ENCODE peak calls at places on chromosomes 11 and 22, in five cellular contexts. J is esophagus muscularis mucosa, O is body of pancreas, S is A549, X is right lobe of liver. Z is an unnamed sample.
A peak's percentile ranks its signal among the peaks of the same experiment; 100 is the strongest.

GRCh38 chr11:19989191-19989590 is 171.1 kb downstream of the DBX1 start:
- DNase-seq in O (no peak), X (no peak), S (no peak), J (no peak), Z (no peak)

GRCh38 chr11:12668166-12668565 is 6.1 kb upstream of the TEAD1 start:
- DNase-seq in S (no peak), J (no peak), X (no peak), O (no peak), Z (no peak)

GRCh38 chr11:19185516-19186052 is 16.2 kb downstream of the CSRP3 start:
- DNase-seq in X (no peak), O (no peak), J (no peak), S (no peak), Z (no peak)

GRCh38 chr11:133832096-133833081 is 12.9 kb downstream of the SPATA19 start:
- DNase-seq in J (peak; percentile 55), X (no peak), S (no peak), O (no peak), Z (no peak)

GRCh38 chr22:33210129-33210784 is 152.1 kb upstream of the SYN3 start:
- DNase-seq in S (peak; percentile 24), O (peak; percentile 17), X (peak; percentile 46), J (no peak), Z (peak; percentile 63)

GRCh38 chr11:9251306-9251705 is 13.8 kb downstream of the DENND5A start:
- DNase-seq in O (no peak), J (no peak), X (no peak), S (no peak), Z (no peak)

GRCh38 chr11:75347781-75348613 is 3.5 kb downstream of the ARRB1 start:
- DNase-seq in X (no peak), S (no peak), O (peak; percentile 32), J (no peak), Z (peak; percentile 33)

GRCh38 chr11:57504511-57504910 is 11.0 kb downstream of the SLC43A1 start:
- DNase-seq in S (no peak), J (no peak), X (no peak), O (no peak), Z (no peak)

GRCh38 chr22:23773247-23774113 is 831 bp downstream of the MMP11 start:
- DNase-seq in O (no peak), X (no peak), S (no peak), J (no peak), Z (no peak)

GRCh38 chr22:25419247-25420113 is 145.0 kb upstream of the GRK3 start:
- DNase-seq in O (peak; percentile 44), J (no peak), X (no peak), S (no peak), Z (peak; percentile 30)

GRCh38 chr11:115215694-115216615 is 288.3 kb downstream of the CADM1 start:
- DNase-seq in S (peak; percentile 1), X (no peak), J (no peak), O (no peak), Z (no peak)

GRCh38 chr11:95067828-95068244 is 1.1 kb downstream of the SRSF8 start:
- DNase-seq in X (peak; percentile 55), J (peak; percentile 92), O (no peak), S (no peak), Z (no peak)

GRCh38 chr11:118522571-118523072 is 4.7 kb upstream of the TTC36 start:
- DNase-seq in J (no peak), X (no peak), S (no peak), O (peak; percentile 48), Z (no peak)

GRCh38 chr11:13448876-13449275 is 14.1 kb downstream of the BTBD10 start:
- DNase-seq in X (no peak), S (no peak), J (no peak), O (no peak), Z (no peak)

GRCh38 chr11:111413849-111414248 is 34.8 kb upstream of the POU2AF1 start:
- DNase-seq in S (no peak), X (no peak), J (no peak), O (no peak), Z (no peak)
- TF ChIP-seq POLR2A in S (no peak), X (no peak), J (no peak), O (no peak), Z (no peak)

DNA sequence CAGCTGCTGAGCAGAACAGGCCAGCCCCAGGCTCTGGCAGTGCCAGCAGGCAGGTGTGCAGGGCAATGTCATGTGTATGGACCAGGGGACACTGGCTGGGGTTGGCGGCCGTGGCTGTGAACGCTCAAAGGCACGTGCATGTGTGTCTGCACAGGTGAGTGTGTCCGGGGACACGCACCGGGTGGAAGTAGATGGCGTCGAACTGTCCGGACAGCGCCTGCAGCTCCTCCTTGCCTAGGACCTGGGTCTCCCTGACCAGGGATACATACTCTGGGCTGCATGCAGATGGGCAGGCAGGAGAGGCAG is 863 bp downstream of the HDAC10 start:
- DNase-seq in J (no peak), S (no peak), X (no peak), O (no peak), Z (no peak)
- TF ChIP-seq POLR2A in J (no peak), S (no peak), X (no peak), O (no peak), Z (no peak)

GRCh38 chr22:37601540-37602442 is 6.8 kb upstream of the GGA1 start:
- DNase-seq in O (peak; percentile 89), S (no peak), X (peak; percentile 84), J (no peak), Z (no peak)
- TF ChIP-seq POLR2A in O (peak; percentile 51), S (no peak), X (no peak), J (no peak), Z (no peak)

DNA sequence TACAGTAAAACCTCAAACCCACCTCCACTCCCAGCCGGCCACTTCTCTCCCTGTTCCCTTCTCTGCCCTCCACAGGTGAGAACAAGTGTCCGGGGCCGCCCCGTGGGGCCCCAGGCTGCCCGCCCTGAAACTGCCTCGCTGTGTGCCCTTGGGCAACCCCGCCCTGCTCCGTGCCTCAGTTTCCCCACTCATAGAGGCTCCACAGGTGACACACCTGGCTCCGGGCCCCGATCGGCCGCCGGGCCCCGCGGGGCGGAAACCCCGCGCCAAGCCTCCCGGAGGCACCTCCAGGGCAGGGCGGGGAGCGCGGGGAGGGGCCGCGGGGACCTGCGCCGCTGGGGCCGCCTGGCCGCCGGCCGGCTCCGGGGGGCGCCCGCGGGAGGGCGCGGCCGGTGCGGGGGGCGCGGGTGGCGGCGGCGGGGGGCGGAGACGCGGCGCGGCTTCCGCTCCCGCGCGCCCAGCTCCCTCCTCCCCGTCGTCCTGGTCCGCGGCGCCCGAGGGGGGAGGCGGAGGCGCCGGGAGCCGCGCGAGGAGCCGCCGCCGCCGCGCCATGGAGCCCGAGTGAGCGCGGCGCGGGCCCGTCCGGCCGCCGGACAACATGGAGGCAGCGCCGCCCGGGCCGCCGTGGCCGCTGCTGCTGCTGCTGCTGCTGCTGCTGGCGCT is at the start of gene LRP5:
- DNase-seq in J (no peak), S (no peak), X (peak; percentile 58), O (peak; percentile 70), Z (peak; percentile 56)
- TF ChIP-seq POLR2A in J (no peak), S (peak; percentile 25), X (peak; percentile 56), O (no peak), Z (no peak)

DNA sequence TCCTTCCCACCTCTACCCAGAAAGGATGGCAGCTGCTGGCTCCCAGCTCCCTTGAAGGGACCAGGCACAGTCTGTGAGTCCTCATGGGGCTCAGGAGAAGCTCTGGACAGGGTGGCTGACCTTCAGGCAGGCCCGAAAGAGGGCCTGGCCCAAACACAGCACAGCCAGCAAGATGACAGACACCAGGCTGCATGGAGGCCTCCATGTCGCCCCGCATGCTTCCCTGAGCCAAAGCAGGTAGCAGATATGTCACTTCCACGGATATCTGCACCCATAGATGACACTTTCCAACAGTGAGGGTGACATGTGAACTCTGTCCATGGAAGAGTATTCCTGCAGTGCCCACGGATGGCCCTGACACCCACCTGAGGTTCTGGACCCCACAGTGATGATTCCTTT is 18.4 kb downstream of the EIF1AD start:
- DNase-seq in S (no peak), O (no peak), X (no peak), J (no peak), Z (no peak)
- TF ChIP-seq POLR2A in S (no peak), O (no peak), X (no peak), J (no peak), Z (no peak)

GRCh38 chr11:59152312-59152967 is 9.8 kb downstream of the FAM111A start:
- DNase-seq in J (no peak), X (no peak), S (no peak), O (no peak), Z (no peak)
- TF ChIP-seq POLR2A in J (no peak), X (no peak), S (no peak), O (no peak), Z (no peak)

Z was measured in erythroblast.